ENCODE peak calls at places on chromosomes 6 and 20, in seven cellular contexts. K is IMR-90; E is stimulated activated CD8-positive, alpha-beta memory T cell treated with anti-CD3 and anti-CD28 coated beads, Interleukin-4, amount 100 ng/mL, for 1 hour; A is stimulated activated CD4-positive, alpha-beta T cell treated with anti-CD3 and anti-CD28 coated beads, Interleukin-1b, Interleukin-23, amount 100 ng/mL, for 1 hour; J is activated T-cell treated with anti-CD3 and anti-CD28 coated beads, Interleukin-2, amount 50 U/mL, for 72 hours; G is fibroblast of villous mesenchyme; S is cerebellum. U is an unnamed sample.

GRCh38 chr6:159978291-159979135 is 9.6 kb downstream of the IGF2R start:
- DNase-seq in K (no peak), J (peak), A (no peak), G (no peak), E (no peak), S (no peak), U (no peak)

GRCh38 chr6:31476515-31477139 is 21.3 kb upstream of the MICB start:
- DNase-seq in G (no peak), S (no peak), E (no peak), K (no peak), A (no peak), J (no peak), U (no peak)

GRCh38 chr20:53922901-53923314 is 147.5 kb downstream of the BCAS1 start:
- DNase-seq in E (no peak), J (no peak), K (no peak), A (no peak), S (no peak), G (no peak), U (no peak)

GRCh38 chr6:85580104-85580877 is 13.4 kb downstream of the SNX14 start:
- DNase-seq in J (no peak), G (no peak), S (no peak), E (no peak), K (peak), A (no peak), U (no peak)

GRCh38 chr6:14703586-14703985 is 542.3 kb upstream of the JARID2 start:
- DNase-seq in J (no peak), S (peak), E (no peak), G (peak), K (peak), A (no peak), U (no peak)

GRCh38 chr6:16669227-16669626 is 92.0 kb downstream of the ATXN1 start:
- DNase-seq in E (peak), S (no peak), G (peak), A (peak), J (peak), K (peak), U (no peak)

GRCh38 chr6:96926425-96926824 is 1.9 kb downstream of the KLHL32 start:
- DNase-seq in J (no peak), G (no peak), S (no peak), A (no peak), E (no peak), K (no peak), U (no peak)

GRCh38 chr6:151763938-151764680 is 43.4 kb upstream of the ESR1 start:
- DNase-seq in S (peak), K (peak), G (peak), E (no peak), A (no peak), J (peak), U (no peak)

GRCh38 chr6:8627085-8627861 is 191.9 kb upstream of the SLC35B3 start:
- DNase-seq in E (no peak), G (no peak), S (no peak), J (no peak), A (no peak), K (no peak), U (no peak)